ENCODE peak calls at places on chromosomes 2 and 18, in four cellular contexts. Z is brain microvascular endothelial cell, G is NCI-H748 treated with DMSO at 0.1 percent for 48 hours, B is ascending aorta. U is an unnamed sample.

GRCh38 chr18:11224166-11224565 is 74.8 kb upstream of the PIEZO2 start:
- DNase-seq in Z (no peak), B (no peak), G (no peak), U (no peak)

GRCh38 chr2:34365937-34366336 is 766.8 kb upstream of the FAM98A start:
- DNase-seq in G (no peak), B (no peak), Z (no peak), U (no peak)

GRCh38 chr2:54772531-54772930 is 49.1 kb downstream of the EML6 start:
- DNase-seq in G (no peak), B (no peak), Z (peak; percentile 12), U (no peak)

GRCh38 chr18:76519156-76519549 is 24.1 kb upstream of the ZNF516 start:
- DNase-seq in Z (no peak), G (peak; percentile 86), B (no peak), U (no peak)

GRCh38 chr2:72985891-72986683 is 68.8 kb downstream of the EMX1 start:
- DNase-seq in G (no peak), B (no peak), Z (no peak), U (no peak)

GRCh38 chr18:29313312-29313711 is 1136.4 kb upstream of the CDH2 start:
- DNase-seq in B (no peak), G (no peak), Z (no peak), U (no peak)

GRCh38 chr18:79702906-79703305 is 23.3 kb downstream of the CTDP1 start:
- DNase-seq in Z (no peak), B (no peak), G (no peak), U (no peak)

GRCh38 chr2:85071096-85071495 is 62.1 kb upstream of the TCF7L1 start:
- DNase-seq in B (no peak), G (no peak), Z (no peak), U (no peak)

GRCh38 chr18:79949571-79950439 is 1.6 kb downstream of the SLC66A2 start:
- DNase-seq in G (no peak), B (no peak), Z (no peak), U (no peak)

GRCh38 chr2:169038338-169038757 is 7.2 kb upstream of the ABCB11 start:
- DNase-seq in G (no peak), Z (peak; percentile 46), B (no peak), U (no peak)

GRCh38 chr18:13318644-13319501 is 100.3 kb downstream of the LDLRAD4 start:
- DNase-seq in Z (no peak), B (no peak), G (no peak), U (no peak)

GRCh38 chr2:160680294-160680693 is 186.7 kb upstream of the RBMS1 start:
- DNase-seq in G (no peak), Z (peak; percentile 20), B (no peak), U (no peak)

GRCh38 chr2:25740810-25741381 is 67.5 kb upstream of the DTNB start:
- DNase-seq in B (no peak), G (no peak), Z (peak; percentile 20), U (no peak)

GRCh38 chr2:101173707-101174295 is 22.6 kb upstream of the TBC1D8 start:
- DNase-seq in Z (no peak), B (no peak), G (no peak), U (no peak)

GRCh38 chr2:86035883-86036789 is 69.5 kb downstream of the POLR1A start:
- DNase-seq in B (peak; percentile 54), Z (peak; percentile 76), G (peak; percentile 1), U (no peak)

GRCh38 chr18:59383831-59384230 is 24.8 kb upstream of the LMAN1 start:
- DNase-seq in Z (no peak), G (peak; percentile 92), B (no peak), U (no peak)

GRCh38 chr2:230905448-230906430 is 19.3 kb downstream of the GPR55 start:
- DNase-seq in B (no peak), Z (peak; percentile 15), G (no peak), U (no peak)

GRCh38 chr2:230443540-230443939 is 27.5 kb downstream of the SP100 start:
- DNase-seq in B (no peak), Z (peak; percentile 34), G (no peak), U (no peak)

GRCh38 chr2:203016716-203017115 is 2.0 kb downstream of the NBEAL1 start:
- DNase-seq in Z (no peak), B (no peak), G (no peak), U (no peak)

GRCh38 chr2:117485588-117485987 is 328.9 kb upstream of the DDX18 start:
- DNase-seq in B (no peak), Z (no peak), G (no peak), U (no peak)

GRCh38 chr2:236393101-236393500 is 128.9 kb upstream of the ASB18 start:
- DNase-seq in G (no peak), B (no peak), Z (no peak), U (no peak)

GRCh38 chr18:3703732-3704176 is 253.8 kb downstream of the TGIF1 start:
- DNase-seq in Z (peak; percentile 45), G (peak; percentile 26), B (no peak), U (peak; percentile 1)

GRCh38 chr2:148582679-148583511 is 61.7 kb upstream of the EPC2 start:
- DNase-seq in B (no peak), Z (no peak), G (no peak), U (no peak)

GRCh38 chr2:55616509-55617159 is 788 bp downstream of the PPP4R3B start:
- DNase-seq in G (no peak), Z (peak; percentile 64), B (no peak), U (no peak)

GRCh38 chr2:217054791-217055190 is 194.9 kb upstream of the TNP1 start:
- DNase-seq in Z (peak; percentile 40), B (no peak), G (peak; percentile 89), U (no peak)

GRCh38 chr2:143435112-143435511 is 305.9 kb downstream of the ARHGAP15 start:
- DNase-seq in G (no peak), B (no peak), Z (peak; percentile 25), U (no peak)

GRCh38 chr18:28684746-28685145 is 507.8 kb upstream of the CDH2 start:
- DNase-seq in G (no peak), Z (no peak), B (no peak), U (no peak)

GRCh38 chr2:188527110-188527509 is 235.4 kb downstream of the GULP1 start:
- DNase-seq in Z (peak; percentile 24), B (no peak), G (no peak), U (no peak)

GRCh38 chr2:63590621-63591408 is 2.1 kb downstream of the MDH1 start:
- DNase-seq in Z (no peak), B (no peak), G (no peak), U (no peak)